ENCODE peak calls at places on chromosomes 5 and 9, in ten cellular contexts. One of them, this sample, is unnamed. For H3K4me1, the result is how much of the 10 kb centered on the place peaks cover.

GRCh38 chr5:142600611-142601360 is 85.1 kb downstream of the FGF1 start:
- DNase-seq in neural progenitor cell: no peak
- DNase-seq in esophagus muscularis mucosa: no peak
- DNase-seq in foreskin keratinocyte: no peak
- DNase-seq in IMR-90: peak
- DNase-seq in lung: no peak
- DNase-seq in Karpas-422: no peak
- DNase-seq in osteoblast: no peak
- DNase-seq in upper lobe of left lung: no peak
- DNase-seq in left ventricle myocardium inferior: peak
- DNase-seq in this sample: peak

GRCh38 chr5:38410304-38410990 is 146.0 kb downstream of the LIFR start:
- DNase-seq in neural progenitor cell: peak
- DNase-seq in esophagus muscularis mucosa: no peak
- DNase-seq in foreskin keratinocyte: no peak
- DNase-seq in IMR-90: no peak
- DNase-seq in lung: no peak
- DNase-seq in Karpas-422: no peak
- DNase-seq in osteoblast: no peak
- DNase-seq in upper lobe of left lung: no peak
- DNase-seq in left ventricle myocardium inferior: no peak
- DNase-seq in this sample: no peak

GRCh38 chr5:121273818-121274433 is 577.8 kb upstream of the FTMT start:
- DNase-seq in neural progenitor cell: no peak
- DNase-seq in esophagus muscularis mucosa: no peak
- DNase-seq in foreskin keratinocyte: peak
- DNase-seq in IMR-90: peak
- DNase-seq in lung: no peak
- DNase-seq in Karpas-422: no peak
- DNase-seq in osteoblast: peak
- DNase-seq in upper lobe of left lung: no peak
- DNase-seq in left ventricle myocardium inferior: no peak
- DNase-seq in this sample: no peak

GRCh38 chr5:141825241-141825671 is 53.0 kb downstream of the PCDH1 start:
- DNase-seq in neural progenitor cell: no peak
- DNase-seq in esophagus muscularis mucosa: no peak
- DNase-seq in foreskin keratinocyte: no peak
- DNase-seq in IMR-90: no peak
- DNase-seq in lung: no peak
- DNase-seq in Karpas-422: no peak
- DNase-seq in osteoblast: no peak
- DNase-seq in upper lobe of left lung: peak
- DNase-seq in left ventricle myocardium inferior: no peak
- DNase-seq in this sample: no peak

GRCh38 chr5:67941750-67942450 is 273.7 kb upstream of the PIK3R1 start:
- DNase-seq in neural progenitor cell: no peak
- DNase-seq in esophagus muscularis mucosa: no peak
- DNase-seq in foreskin keratinocyte: peak
- DNase-seq in IMR-90: no peak
- DNase-seq in lung: no peak
- DNase-seq in Karpas-422: no peak
- DNase-seq in osteoblast: peak
- DNase-seq in upper lobe of left lung: no peak
- DNase-seq in left ventricle myocardium inferior: no peak
- DNase-seq in this sample: no peak

GRCh38 chr5:43227655-43228054 is 35.6 kb downstream of the NIM1K start:
- DNase-seq in neural progenitor cell: peak
- DNase-seq in esophagus muscularis mucosa: no peak
- DNase-seq in foreskin keratinocyte: no peak
- DNase-seq in IMR-90: peak
- DNase-seq in lung: no peak
- DNase-seq in Karpas-422: no peak
- DNase-seq in osteoblast: no peak
- DNase-seq in upper lobe of left lung: no peak
- DNase-seq in left ventricle myocardium inferior: no peak
- DNase-seq in this sample: no peak

GRCh38 chr5:164472150-164472549 is 966.7 kb downstream of the MAT2B start:
- DNase-seq in neural progenitor cell: no peak
- DNase-seq in esophagus muscularis mucosa: no peak
- DNase-seq in foreskin keratinocyte: no peak
- DNase-seq in IMR-90: no peak
- DNase-seq in lung: peak
- DNase-seq in Karpas-422: no peak
- DNase-seq in osteoblast: no peak
- DNase-seq in upper lobe of left lung: no peak
- DNase-seq in left ventricle myocardium inferior: no peak
- DNase-seq in this sample: no peak

GRCh38 chr5:138568061-138568824 is 7.0 kb downstream of the HSPA9 start:
- DNase-seq in neural progenitor cell: no peak
- DNase-seq in esophagus muscularis mucosa: no peak
- DNase-seq in foreskin keratinocyte: no peak
- DNase-seq in IMR-90: peak
- DNase-seq in lung: no peak
- DNase-seq in Karpas-422: no peak
- DNase-seq in osteoblast: no peak
- DNase-seq in upper lobe of left lung: no peak
- DNase-seq in left ventricle myocardium inferior: no peak
- DNase-seq in this sample: no peak

GRCh38 chr5:172559004-172559932 is 81.8 kb upstream of the NEURL1B start:
- DNase-seq in neural progenitor cell: no peak
- DNase-seq in esophagus muscularis mucosa: peak
- DNase-seq in foreskin keratinocyte: peak
- DNase-seq in IMR-90: peak
- DNase-seq in lung: no peak
- DNase-seq in Karpas-422: no peak
- DNase-seq in osteoblast: peak
- DNase-seq in upper lobe of left lung: no peak
- DNase-seq in left ventricle myocardium inferior: peak
- DNase-seq in this sample: peak

GRCh38 chr9:126117158-126117425 is 209.5 kb upstream of the MVB12B start:
- DNase-seq in neural progenitor cell: no peak
- DNase-seq in esophagus muscularis mucosa: peak
- DNase-seq in foreskin keratinocyte: no peak
- DNase-seq in IMR-90: no peak
- DNase-seq in lung: peak
- DNase-seq in Karpas-422: no peak
- DNase-seq in osteoblast: no peak
- DNase-seq in upper lobe of left lung: no peak
- DNase-seq in left ventricle myocardium inferior: no peak
- DNase-seq in this sample: no peak

GRCh38 chr9:110942522-110942921 is 95.7 kb downstream of the LPAR1 start:
- DNase-seq in neural progenitor cell: no peak
- DNase-seq in esophagus muscularis mucosa: no peak
- DNase-seq in foreskin keratinocyte: no peak
- DNase-seq in IMR-90: peak
- DNase-seq in lung: no peak
- DNase-seq in Karpas-422: no peak
- DNase-seq in osteoblast: peak
- DNase-seq in upper lobe of left lung: no peak
- DNase-seq in left ventricle myocardium inferior: no peak
- DNase-seq in this sample: no peak

GRCh38 chr5:72226950-72227349 is 93.1 kb downstream of the MRPS27 start:
- DNase-seq in neural progenitor cell: no peak
- DNase-seq in esophagus muscularis mucosa: no peak
- DNase-seq in foreskin keratinocyte: no peak
- DNase-seq in IMR-90: no peak
- DNase-seq in lung: no peak
- DNase-seq in Karpas-422: no peak
- DNase-seq in osteoblast: no peak
- DNase-seq in upper lobe of left lung: no peak
- DNase-seq in left ventricle myocardium inferior: no peak
- DNase-seq in this sample: no peak

GRCh38 chr5:167790462-167791260 is 500.8 kb upstream of the WWC1 start:
- DNase-seq in neural progenitor cell: no peak
- DNase-seq in esophagus muscularis mucosa: no peak
- DNase-seq in foreskin keratinocyte: no peak
- DNase-seq in IMR-90: peak
- DNase-seq in lung: no peak
- DNase-seq in Karpas-422: no peak
- DNase-seq in osteoblast: no peak
- DNase-seq in upper lobe of left lung: no peak
- DNase-seq in left ventricle myocardium inferior: no peak
- DNase-seq in this sample: no peak

GRCh38 chr9:124286292-124286931 is 28.7 kb downstream of the NEK6 start:
- DNase-seq in neural progenitor cell: no peak
- DNase-seq in esophagus muscularis mucosa: no peak
- DNase-seq in foreskin keratinocyte: no peak
- DNase-seq in IMR-90: peak
- DNase-seq in lung: no peak
- DNase-seq in Karpas-422: no peak
- DNase-seq in osteoblast: peak
- DNase-seq in upper lobe of left lung: no peak
- DNase-seq in left ventricle myocardium inferior: no peak
- DNase-seq in this sample: no peak

GRCh38 chr9:137318976-137319375 is 16.9 kb upstream of the NRARP start:
- DNase-seq in neural progenitor cell: peak
- DNase-seq in esophagus muscularis mucosa: no peak
- DNase-seq in foreskin keratinocyte: no peak
- DNase-seq in IMR-90: peak
- DNase-seq in lung: no peak
- DNase-seq in Karpas-422: no peak
- DNase-seq in osteoblast: peak
- DNase-seq in upper lobe of left lung: peak
- DNase-seq in left ventricle myocardium inferior: peak
- DNase-seq in this sample: no peak

GRCh38 chr9:110710420-110710819 is 41.8 kb downstream of the MUSK start:
- DNase-seq in neural progenitor cell: no peak
- DNase-seq in esophagus muscularis mucosa: no peak
- DNase-seq in foreskin keratinocyte: no peak
- DNase-seq in IMR-90: no peak
- DNase-seq in lung: no peak
- DNase-seq in Karpas-422: no peak
- DNase-seq in osteoblast: no peak
- DNase-seq in upper lobe of left lung: no peak
- DNase-seq in left ventricle myocardium inferior: no peak
- DNase-seq in this sample: no peak

GRCh38 chr9:108836771-108837170 is 19.0 kb downstream of the ACTL7B start:
- DNase-seq in neural progenitor cell: peak
- DNase-seq in esophagus muscularis mucosa: no peak
- DNase-seq in foreskin keratinocyte: peak
- DNase-seq in IMR-90: no peak
- DNase-seq in lung: no peak
- DNase-seq in Karpas-422: no peak
- DNase-seq in osteoblast: no peak
- DNase-seq in upper lobe of left lung: no peak
- DNase-seq in left ventricle myocardium inferior: no peak
- DNase-seq in this sample: no peak
- H3K4me1 ChIP-seq in neural progenitor cell: under half
- H3K4me1 ChIP-seq in esophagus muscularis mucosa: under half
- H3K4me1 ChIP-seq in foreskin keratinocyte: under half
- H3K4me1 ChIP-seq in IMR-90: under half
- H3K4me1 ChIP-seq in lung: under half
- H3K4me1 ChIP-seq in Karpas-422: under half
- H3K4me1 ChIP-seq in osteoblast: under half
- H3K4me1 ChIP-seq in upper lobe of left lung: under half
- H3K4me1 ChIP-seq in left ventricle myocardium inferior: under half
- H3K4me1 ChIP-seq in this sample: under half

DNA sequence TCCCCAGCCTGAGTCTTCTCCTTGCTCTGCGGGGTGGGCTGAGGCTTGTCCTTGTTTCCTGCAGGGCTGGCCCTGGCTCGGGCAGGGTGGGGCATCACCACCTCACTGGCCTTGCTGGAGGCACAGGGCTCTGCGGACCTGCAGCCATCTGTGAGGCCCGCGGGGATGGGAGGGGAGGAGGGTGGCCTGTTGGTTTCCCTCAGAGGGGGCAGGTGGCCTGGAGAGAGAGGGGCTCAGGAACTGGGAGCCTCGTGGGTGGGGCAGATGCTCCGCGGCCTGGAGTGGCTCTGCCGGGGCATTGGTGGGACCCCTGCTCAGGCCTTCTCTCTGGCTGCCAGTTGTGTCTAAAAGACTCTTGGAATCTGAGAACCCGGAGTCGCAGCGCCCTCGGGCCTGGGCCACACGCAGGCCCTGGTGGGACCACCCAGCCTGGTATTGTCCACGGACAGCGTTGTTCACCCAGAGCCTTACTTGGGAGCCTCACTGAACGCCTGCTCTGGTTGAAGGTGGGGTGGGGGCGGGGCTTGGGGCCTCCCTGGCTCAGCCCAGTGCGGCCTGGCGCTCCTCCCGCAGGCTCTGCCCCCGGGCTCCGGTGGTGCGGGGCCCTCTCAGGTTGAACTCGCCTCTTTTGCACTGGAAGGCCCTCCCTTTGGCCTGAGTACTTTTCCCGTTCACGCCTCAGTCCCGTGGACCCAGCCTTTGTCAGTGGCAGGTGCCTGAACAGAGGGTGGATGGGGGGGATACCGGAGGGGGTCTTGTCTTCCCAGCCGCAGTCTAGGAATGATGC is 111.4 kb downstream of the RXRA start:
- DNase-seq in neural progenitor cell: peak
- DNase-seq in esophagus muscularis mucosa: no peak
- DNase-seq in foreskin keratinocyte: no peak
- DNase-seq in IMR-90: no peak
- DNase-seq in lung: no peak
- DNase-seq in Karpas-422: no peak
- DNase-seq in osteoblast: no peak
- DNase-seq in upper lobe of left lung: peak
- DNase-seq in left ventricle myocardium inferior: no peak
- DNase-seq in this sample: no peak
- H3K4me1 ChIP-seq in neural progenitor cell: under half
- H3K4me1 ChIP-seq in esophagus muscularis mucosa: half or more
- H3K4me1 ChIP-seq in foreskin keratinocyte: under half
- H3K4me1 ChIP-seq in IMR-90: under half
- H3K4me1 ChIP-seq in lung: under half
- H3K4me1 ChIP-seq in Karpas-422: under half
- H3K4me1 ChIP-seq in osteoblast: under half
- H3K4me1 ChIP-seq in upper lobe of left lung: half or more
- H3K4me1 ChIP-seq in left ventricle myocardium inferior: half or more
- H3K4me1 ChIP-seq in this sample: half or more

DNA sequence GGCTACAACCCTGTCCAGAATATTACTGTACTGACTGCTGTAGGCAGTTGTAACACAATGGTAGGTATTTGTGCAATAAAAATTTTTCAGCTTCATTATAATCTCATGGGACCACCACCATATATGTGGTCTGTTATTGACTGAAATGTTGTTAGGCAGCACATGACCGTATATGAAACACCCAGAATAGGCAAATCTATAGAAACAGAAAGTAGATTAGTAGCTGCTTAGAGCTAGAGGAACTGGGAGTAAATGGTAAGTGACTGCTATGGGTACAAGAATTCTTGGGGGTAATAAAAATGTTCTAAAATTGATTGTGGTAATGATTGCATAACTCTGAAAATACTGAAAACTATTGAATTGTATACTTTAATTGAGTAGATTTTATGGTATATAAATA is 185.7 kb downstream of the ESM1 start:
- DNase-seq in neural progenitor cell: no peak
- DNase-seq in esophagus muscularis mucosa: no peak
- DNase-seq in foreskin keratinocyte: no peak
- DNase-seq in IMR-90: no peak
- DNase-seq in lung: no peak
- DNase-seq in Karpas-422: no peak
- DNase-seq in osteoblast: no peak
- DNase-seq in upper lobe of left lung: no peak
- DNase-seq in left ventricle myocardium inferior: no peak
- DNase-seq in this sample: no peak
- H3K4me1 ChIP-seq in neural progenitor cell: under half
- H3K4me1 ChIP-seq in esophagus muscularis mucosa: under half
- H3K4me1 ChIP-seq in foreskin keratinocyte: under half
- H3K4me1 ChIP-seq in IMR-90: under half
- H3K4me1 ChIP-seq in lung: under half
- H3K4me1 ChIP-seq in Karpas-422: under half
- H3K4me1 ChIP-seq in osteoblast: under half
- H3K4me1 ChIP-seq in upper lobe of left lung: under half
- H3K4me1 ChIP-seq in left ventricle myocardium inferior: under half
- H3K4me1 ChIP-seq in this sample: under half

GRCh38 chr9:121567142-121568100 is 67.8 kb upstream of the GGTA1 start:
- DNase-seq in neural progenitor cell: no peak
- DNase-seq in esophagus muscularis mucosa: no peak
- DNase-seq in foreskin keratinocyte: no peak
- DNase-seq in IMR-90: peak
- DNase-seq in lung: no peak
- DNase-seq in Karpas-422: no peak
- DNase-seq in osteoblast: peak
- DNase-seq in upper lobe of left lung: no peak
- DNase-seq in left ventricle myocardium inferior: peak
- DNase-seq in this sample: peak
- H3K4me1 ChIP-seq in neural progenitor cell: under half
- H3K4me1 ChIP-seq in esophagus muscularis mucosa: half or more
- H3K4me1 ChIP-seq in foreskin keratinocyte: under half
- H3K4me1 ChIP-seq in IMR-90: under half
- H3K4me1 ChIP-seq in lung: under half
- H3K4me1 ChIP-seq in Karpas-422: under half
- H3K4me1 ChIP-seq in osteoblast: under half
- H3K4me1 ChIP-seq in upper lobe of left lung: under half
- H3K4me1 ChIP-seq in left ventricle myocardium inferior: under half
- H3K4me1 ChIP-seq in this sample: under half